ENCODE peak calls at places on chromosomes 13 and 19, in five cellular contexts. V, L, F, W and N are unnamed samples.

GRCh38 chr19:7783991-7784421 is 21.0 kb downstream of the CLEC4M start:
- DNase-seq in V (no peak), L (no peak), F (no peak), W (peak), N (peak)

GRCh38 chr13:76976488-76976887 is 15.4 kb upstream of the CLN5 start:
- DNase-seq in V (no peak), L (no peak), F (no peak), W (peak), N (no peak)

GRCh38 chr13:28564030-28564429 is 69.1 kb upstream of the FLT1 start:
- DNase-seq in V (no peak), L (no peak), F (no peak), W (no peak), N (no peak)

GRCh38 chr19:1699998-1700732 is 47.8 kb upstream of the TCF3 start:
- DNase-seq in V (no peak), L (no peak), F (no peak), W (no peak), N (no peak)

GRCh38 chr13:37164635-37165034 is 59.2 kb upstream of the CSNK1A1L start:
- DNase-seq in V (no peak), L (no peak), F (no peak), W (no peak), N (no peak)

GRCh38 chr13:97249093-97249787 is 27.1 kb downstream of the MBNL2 start:
- DNase-seq in V (no peak), L (no peak), F (no peak), W (peak), N (no peak)

GRCh38 chr13:100075700-100076587 is 12.9 kb upstream of the PCCA start:
- DNase-seq in V (no peak), L (no peak), F (no peak), W (no peak), N (no peak)

GRCh38 chr19:1087813-1088418 is 7.3 kb downstream of the POLR2E start:
- DNase-seq in V (no peak), L (no peak), F (no peak), W (no peak), N (no peak)

GRCh38 chr19:11780431-11781020 is 13.7 kb downstream of the ZNF441 start:
- DNase-seq in V (no peak), L (no peak), F (no peak), W (peak), N (no peak)

GRCh38 chr13:23160241-23161175 is 20.3 kb upstream of the SGCG start:
- DNase-seq in V (no peak), L (no peak), F (no peak), W (no peak), N (no peak)

GRCh38 chr19:18385359-18385674 is 641 bp upstream of the GDF15 start:
- DNase-seq in V (no peak), L (no peak), F (no peak), W (no peak), N (no peak)

GRCh38 chr13:100630564-100630963 is 42.0 kb upstream of the GGACT start:
- DNase-seq in V (no peak), L (no peak), F (no peak), W (peak), N (no peak)